ENCODE peak calls at places on chromosomes 12 and 14, in four cellular contexts. P, K, V and N are unnamed samples. For H3K4me1, the result is how much of the 10 kb centered on the place peaks cover.

GRCh38 chr14:89344871-89345270 is 72.2 kb downstream of the FOXN3 start:
- DNase-seq in V (no peak), K (no peak), P (no peak), N (no peak)

GRCh38 chr14:51006781-51007211 is 62.5 kb upstream of the PYGL start:
- DNase-seq in P (no peak), K (no peak), V (no peak), N (no peak)

GRCh38 chr12:109772622-109773321 is 59.1 kb downstream of the FAM222A start:
- DNase-seq in K (no peak), P (no peak), V (no peak), N (no peak)

GRCh38 chr14:36068777-36069534 is 107.6 kb downstream of the PTCSC3 start:
- DNase-seq in V (no peak), K (no peak), P (no peak), N (no peak)

GRCh38 chr14:23725980-23726746 is 90.0 kb downstream of the DHRS2 start:
- DNase-seq in V (no peak), P (no peak), K (no peak), N (no peak)

GRCh38 chr12:47739959-47740358 is 14.7 kb upstream of the ENDOU start:
- DNase-seq in P (no peak), V (peak), K (no peak), N (no peak)

GRCh38 chr12:47954467-47955045 is 8.8 kb upstream of the TMEM106C start:
- DNase-seq in P (no peak), V (peak), K (no peak), N (no peak)

GRCh38 chr12:119122047-119122446 is 56.7 kb upstream of the HSPB8 start:
- DNase-seq in V (no peak), P (no peak), K (no peak), N (no peak)

GRCh38 chr12:106442575-106442974 is 85.0 kb downstream of the POLR3B start:
- DNase-seq in V (no peak), P (no peak), K (no peak), N (no peak)

GRCh38 chr12:61891632-61892031 is 368.6 kb upstream of the USP15 start:
- DNase-seq in P (no peak), V (no peak), K (no peak), N (no peak)

GRCh38 chr14:58107947-58108552 is 44.0 kb downstream of the ARMH4 start:
- DNase-seq in P (peak), K (peak), V (peak), N (no peak)

GRCh38 chr14:61516957-61517356 is 178.4 kb upstream of the HIF1A start:
- DNase-seq in K (no peak), V (no peak), P (no peak), N (no peak)

GRCh38 chr14:101037021-101037817 is 133.7 kb upstream of the RTL1 start:
- DNase-seq in V (no peak), K (no peak), P (no peak), N (no peak)

GRCh38 chr12:70070494-70071007 is 172.7 kb upstream of the CNOT2 start:
- DNase-seq in V (no peak), K (no peak), P (no peak), N (no peak)

GRCh38 chr12:77232045-77232444 is 166.7 kb upstream of the E2F7 start:
- DNase-seq in K (no peak), V (no peak), P (no peak), N (no peak)

GRCh38 chr12:39448038-39448437 is 5.1 kb upstream of the KIF21A start:
- DNase-seq in P (no peak), V (no peak), K (no peak), N (no peak)

GRCh38 chr12:113317122-113317521 is 17.8 kb downstream of the SLC8B1 start:
- DNase-seq in P (no peak), V (no peak), K (no peak), N (no peak)

GRCh38 chr12:113316155-113316554 is 18.8 kb downstream of the SLC8B1 start:
- DNase-seq in V (no peak), P (no peak), K (no peak), N (no peak)

GRCh38 chr12:113318900-113319628 is 15.8 kb downstream of the SLC8B1 start:
- DNase-seq in P (no peak), V (no peak), K (no peak), N (no peak)

GRCh38 chr12:113320401-113320800 is 14.5 kb downstream of the SLC8B1 start:
- DNase-seq in K (no peak), V (no peak), P (no peak), N (no peak)

GRCh38 chr12:113318046-113318656 is 16.8 kb downstream of the SLC8B1 start:
- DNase-seq in V (no peak), K (no peak), P (no peak), N (no peak)
- H3K4me3 ChIP-seq in V (no peak), K (no peak), P (no peak), N (no peak)

GRCh38 chr14:104639481-104639880 is 34.9 kb upstream of the TMEM179 start:
- DNase-seq in K (no peak), P (no peak), V (no peak), N (no peak)
- H3K4me1 ChIP-seq in K (under half), P (under half), V (under half), N (under half)

DNA sequence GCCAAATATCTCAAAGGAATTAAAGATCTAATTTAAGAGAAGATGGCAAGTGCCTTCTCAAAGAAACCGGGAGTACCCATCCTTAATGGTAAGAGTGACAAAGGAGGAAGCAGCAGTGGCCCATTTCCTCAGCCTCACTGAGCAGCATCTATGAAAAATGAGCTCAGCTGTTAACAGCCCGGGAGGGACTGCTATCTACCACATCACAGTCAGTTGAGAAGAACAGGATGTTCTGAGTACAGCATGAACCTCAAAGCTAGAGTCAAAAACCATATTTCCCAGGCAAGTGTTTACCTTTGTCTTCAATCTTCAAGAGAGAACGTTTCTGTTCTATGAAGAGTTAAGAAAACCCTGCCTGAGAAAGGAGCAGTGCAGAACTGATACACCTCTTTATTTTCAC is 115.0 kb downstream of the BTG1 start:
- DNase-seq in V (peak), K (no peak), P (no peak), N (no peak)
- TF ChIP-seq POLR2AphosphoS5 in V (peak), K (no peak), P (no peak), N (peak)

GRCh38 chr12:42448841-42449240 is 122.9 kb downstream of the PPHLN1 start:
- DNase-seq in P (no peak), K (no peak), V (no peak), N (no peak)
- H3K4me3 ChIP-seq in P (no peak), K (no peak), V (no peak), N (no peak)

GRCh38 chr12:65894127-65894526 is 69.8 kb downstream of the HMGA2 start:
- DNase-seq in V (no peak), P (no peak), K (no peak), N (no peak)

GRCh38 chr12:65895031-65895430 is 70.7 kb downstream of the HMGA2 start:
- DNase-seq in V (no peak), P (no peak), K (no peak), N (no peak)

GRCh38 chr12:65896743-65897142 is 72.5 kb downstream of the HMGA2 start:
- DNase-seq in P (peak), K (no peak), V (no peak), N (no peak)

GRCh38 chr12:65894624-65895023 is 70.3 kb downstream of the HMGA2 start:
- DNase-seq in V (no peak), K (no peak), P (no peak), N (no peak)

GRCh38 chr12:65895759-65896656 is 71.7 kb downstream of the HMGA2 start:
- DNase-seq in P (peak), K (no peak), V (no peak), N (no peak)
- H3K4me1 ChIP-seq in P (half or more), K (half or more), V (under half), N (under half)

DNA sequence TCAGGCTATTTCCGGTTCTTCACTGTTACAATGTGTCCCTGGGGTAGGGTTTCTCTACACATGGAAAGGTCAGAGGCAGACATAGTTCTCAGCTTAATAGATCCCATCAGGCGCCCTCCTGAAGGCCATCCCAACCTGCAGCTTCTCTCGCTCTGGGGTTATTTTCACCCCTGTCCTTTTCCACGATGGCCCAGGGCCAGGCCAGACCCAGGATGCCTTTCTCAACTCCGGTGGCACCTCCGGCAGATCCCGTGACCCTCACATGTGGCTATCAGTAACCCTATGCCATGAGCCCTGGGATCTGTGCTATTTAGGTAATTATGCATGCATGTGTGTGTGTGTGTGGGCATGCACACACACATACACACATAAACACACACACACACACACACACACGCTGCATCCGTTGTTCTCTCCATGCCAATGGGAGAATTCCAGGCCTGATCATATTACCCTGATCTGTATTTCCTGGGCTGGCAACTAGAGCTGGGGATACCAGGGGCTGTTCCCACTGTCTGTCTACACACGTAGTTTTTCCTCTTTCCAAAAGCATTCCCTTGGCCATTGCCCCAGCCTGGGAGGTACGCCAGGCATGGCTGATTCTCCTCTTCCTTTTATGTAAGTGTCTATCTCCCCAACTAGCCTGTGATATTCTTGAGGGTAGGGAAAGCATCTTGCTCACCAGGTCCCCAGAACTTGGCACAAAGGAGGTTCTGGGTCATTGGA is 51.2 kb upstream of the NOS1 start:
- DNase-seq in K (no peak), V (no peak), P (no peak), N (no peak)
- TF ChIP-seq POLR2AphosphoS5 in K (no peak), V (no peak), P (no peak), N (no peak)

GRCh38 chr14:95516554-95517209 is at the start of gene SYNE3:
- DNase-seq in V (peak), K (no peak), P (peak), N (peak)

GRCh38 chr14:95513261-95513660 is 3.2 kb downstream of the SYNE3 start:
- DNase-seq in K (no peak), P (no peak), V (no peak), N (no peak)

GRCh38 chr14:95515523-95516517 is 630 bp downstream of the SYNE3 start:
- DNase-seq in K (no peak), P (peak), V (peak), N (peak)

GRCh38 chr14:95514131-95515079 is 2.0 kb downstream of the SYNE3 start:
- DNase-seq in K (no peak), V (no peak), P (peak), N (no peak)

GRCh38 chr14:95515080-95515489 is 1.4 kb downstream of the SYNE3 start:
- DNase-seq in V (no peak), P (peak), K (no peak), N (no peak)
- H3K4me3 ChIP-seq in V (no peak), P (no peak), K (peak), N (peak)

GRCh38 chr14:68173227-68173972 is 353.8 kb downstream of the RAD51B start:
- DNase-seq in P (no peak), K (no peak), V (no peak), N (no peak)

GRCh38 chr14:68172216-68172615 is 352.6 kb downstream of the RAD51B start:
- DNase-seq in P (no peak), K (no peak), V (no peak), N (no peak)

GRCh38 chr14:68174446-68174845 is 354.9 kb downstream of the RAD51B start:
- DNase-seq in P (no peak), K (no peak), V (no peak), N (no peak)

GRCh38 chr14:68176687-68177086 is 357.1 kb downstream of the RAD51B start:
- DNase-seq in K (no peak), V (no peak), P (no peak), N (no peak)

GRCh38 chr14:68172664-68173063 is 353.1 kb downstream of the RAD51B start:
- DNase-seq in V (no peak), P (no peak), K (no peak), N (no peak)
- H3K4me1 ChIP-seq in V (half or more), P (under half), K (under half), N (half or more)

GRCh38 chr12:28497889-28498411 is 307.7 kb downstream of the CCDC91 start:
- DNase-seq in P (no peak), K (no peak), V (no peak), N (no peak)
- TF ChIP-seq POLR2AphosphoS5 in P (no peak), K (no peak), V (no peak), N (no peak)